ENCODE peak calls at places on chromosome 12, in five cellular contexts. H is HepG2, K is SK-N-SH, C is GM12878, L is K562. V is an unnamed sample.

GRCh38 chr12:1811281-1811947 is 9.0 kb upstream of the LRTM2 start:
- DNase-seq in C (no peak), H (peak; percentile 75), K (no peak), L (no peak), V (no peak)

GRCh38 chr12:130796985-130797686 is 41.9 kb downstream of the STX2 start:
- DNase-seq in H (no peak), L (no peak), C (no peak), K (no peak), V (no peak)

GRCh38 chr12:131755305-131756113 is 44.6 kb downstream of the SFSWAP start:
- DNase-seq in H (peak; percentile 61), K (peak; percentile 54), C (no peak), L (peak; percentile 51), V (no peak)

GRCh38 chr12:63805704-63806672 is 26.3 kb downstream of the RXYLT1 start:
- DNase-seq in H (peak; percentile 59), K (no peak), L (no peak), C (no peak), V (no peak)

GRCh38 chr12:7369274-7369729 is 65.4 kb downstream of the ACSM4 start:
- DNase-seq in C (peak; percentile 33), H (peak; percentile 66), K (peak; percentile 76), L (no peak), V (no peak)

GRCh38 chr12:31317471-31318397 is 8.2 kb downstream of the SINHCAF start:
- DNase-seq in K (no peak), C (no peak), L (no peak), H (no peak), V (no peak)

GRCh38 chr12:124928095-124928911 is 13.9 kb upstream of the UBC start:
- DNase-seq in K (no peak), L (peak; percentile 23), H (no peak), C (no peak), V (no peak)

GRCh38 chr12:120790114-120790513 is 64.5 kb downstream of the ACADS start:
- DNase-seq in C (no peak), H (no peak), L (no peak), K (no peak), V (no peak)

GRCh38 chr12:7058163-7058845 is 2.2 kb upstream of the C1S start:
- DNase-seq in K (no peak), L (no peak), C (no peak), H (peak; percentile 53), V (no peak)

GRCh38 chr12:39205969-39206368 is 237.0 kb downstream of the KIF21A start:
- DNase-seq in L (no peak), K (no peak), C (peak; percentile 16), H (no peak), V (no peak)

GRCh38 chr12:129961111-129961510 is 57.3 kb upstream of the TMEM132D start:
- DNase-seq in K (no peak), L (no peak), H (no peak), C (no peak), V (no peak)

GRCh38 chr12:91331371-91331770 is 148.8 kb upstream of the DCN start:
- DNase-seq in K (no peak), L (no peak), H (no peak), C (no peak), V (no peak)

GRCh38 chr12:77488041-77488620 is 342.6 kb upstream of the NAV3 start:
- DNase-seq in L (no peak), C (no peak), H (no peak), K (no peak), V (no peak)

GRCh38 chr12:70556179-70556869 is 80.9 kb downstream of the PTPRB start:
- DNase-seq in L (no peak), C (no peak), H (no peak), K (no peak), V (no peak)

GRCh38 chr12:70557583-70558263 is 79.5 kb downstream of the PTPRB start:
- DNase-seq in K (no peak), C (no peak), H (peak; percentile 52), L (no peak), V (no peak)

GRCh38 chr12:70559390-70559789 is 77.8 kb downstream of the PTPRB start:
- DNase-seq in C (no peak), H (no peak), L (no peak), K (no peak), V (no peak)

GRCh38 chr12:70553391-70553859 is 83.8 kb downstream of the PTPRB start:
- DNase-seq in H (no peak), L (no peak), K (no peak), C (no peak), V (no peak)

DNA sequence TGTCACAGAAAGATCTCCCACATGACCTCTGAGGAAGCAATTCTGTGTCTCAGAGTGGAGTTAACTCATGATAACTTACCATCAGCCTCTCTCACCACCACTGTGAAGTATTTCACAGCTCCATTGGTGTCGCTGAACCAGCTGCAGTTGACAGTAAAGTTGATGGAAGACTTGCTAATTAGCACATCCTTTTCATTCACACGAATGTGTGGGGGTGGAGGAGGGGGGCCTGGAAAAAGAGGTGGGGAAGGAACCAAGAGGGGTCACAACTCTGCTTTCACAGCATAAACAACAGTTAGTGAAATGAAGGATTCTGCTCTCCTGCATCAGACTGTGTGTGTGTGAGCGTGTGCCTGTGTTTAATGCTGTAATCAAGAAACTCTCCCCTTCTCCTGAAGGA is 82.1 kb downstream of the PTPRB start:
- DNase-seq in H (no peak), C (no peak), L (no peak), K (no peak), V (no peak)
- TF ChIP-seq RFX5 in H (no peak), C (no peak), L (no peak), K (no peak), V (no peak)

DNA sequence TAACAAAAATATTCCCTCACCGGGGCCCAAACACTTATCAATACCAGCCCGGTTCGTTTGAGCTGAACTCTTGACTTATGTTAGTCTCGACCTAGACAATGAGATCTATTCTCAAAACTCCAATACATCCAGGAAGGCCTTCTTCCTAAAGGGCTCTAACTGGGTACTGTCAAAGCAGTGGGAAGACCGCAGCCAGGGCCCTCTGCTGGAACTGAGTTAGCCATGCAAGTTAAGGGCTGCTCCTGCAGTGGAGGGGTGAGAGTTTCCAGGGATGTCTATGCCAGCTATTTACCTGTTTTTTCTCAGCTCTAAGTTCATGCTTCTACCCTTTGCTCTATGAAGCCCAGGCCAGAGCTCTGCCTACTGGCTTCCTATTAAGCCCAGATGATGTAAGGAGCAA is 348.8 kb downstream of the GXYLT1 start:
- DNase-seq in H (no peak), L (no peak), K (peak; percentile 13), C (no peak), V (peak; percentile 51)
- TF ChIP-seq GABPA in H (no peak), L (no peak), K (no peak), C (no peak), V (no peak)

GRCh38 chr12:66716522-66716921 is 37.6 kb upstream of the GRIP1 start:
- DNase-seq in L (no peak), K (no peak), C (no peak), H (no peak), V (no peak)
- TF ChIP-seq RFX5 in L (no peak), K (no peak), C (no peak), H (no peak), V (no peak)

DNA sequence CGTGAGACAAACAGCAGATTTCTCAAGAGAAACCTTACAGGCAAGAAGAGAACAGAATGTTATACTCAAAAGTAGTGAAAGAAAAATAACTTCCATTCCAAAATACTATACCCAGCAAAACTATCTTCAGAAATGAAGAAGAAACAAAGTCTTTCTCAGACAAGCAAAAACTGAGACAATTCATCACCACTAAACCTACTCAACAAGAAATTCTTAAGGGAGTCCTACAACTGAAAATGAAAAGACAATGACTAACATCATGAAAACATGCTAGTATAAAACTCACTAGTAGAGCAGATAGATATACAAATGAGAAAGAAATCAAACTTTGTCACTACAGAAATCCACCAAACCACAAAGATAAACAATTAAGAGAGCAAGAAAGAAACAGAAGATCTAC is 106.5 kb downstream of the CEP83 start:
- DNase-seq in C (no peak), H (no peak), L (no peak), K (no peak), V (no peak)
- TF ChIP-seq GABPA in C (no peak), H (no peak), L (no peak), K (no peak), V (no peak)

DNA sequence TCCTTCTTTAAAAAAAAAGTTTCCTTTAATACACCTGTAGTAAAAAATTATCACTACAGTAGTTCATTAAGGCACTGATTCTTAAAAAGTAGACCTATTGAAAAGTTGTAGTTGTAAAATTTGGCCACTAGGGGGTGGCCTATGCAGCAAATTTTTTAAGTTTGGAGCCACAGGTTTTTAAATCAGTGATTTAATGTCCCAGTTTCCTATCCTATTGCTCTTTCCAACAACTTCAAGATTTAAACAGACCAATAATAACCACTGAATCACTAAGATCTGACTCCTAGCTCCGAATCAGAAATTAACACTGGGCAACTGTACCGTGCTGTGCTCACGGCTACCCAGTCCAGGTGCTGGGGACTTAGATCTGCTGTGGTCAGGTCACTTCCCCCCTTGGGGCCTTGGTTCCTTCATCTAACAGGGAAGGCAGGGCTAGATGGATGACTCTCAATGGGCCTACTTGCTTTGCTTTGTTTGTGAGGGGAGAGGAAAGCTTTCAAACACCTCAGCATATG is 279.3 kb downstream of the MED13L start:
- DNase-seq in H (peak; percentile 24), K (peak; percentile 27), L (peak; percentile 31), C (no peak), V (peak; percentile 13)
- TF ChIP-seq RFX5 in H (no peak), K (no peak), L (no peak), C (no peak), V (no peak)

V was measured in H1.